ENCODE peak calls at places on chromosomes 5 and 9, in ten cellular contexts. W, N, E, F, U, G, C, J, T and M are unnamed samples.

GRCh38 chr5:68562308-68562707 is 346.8 kb downstream of the PIK3R1 start:
- DNase-seq in W (no peak), N (peak), E (peak), F (no peak), U (no peak), G (peak), C (no peak), J (peak), T (no peak), M (no peak)

GRCh38 chr5:9207820-9208418 is 338.0 kb downstream of the SEMA5A start:
- DNase-seq in W (no peak), N (no peak), E (peak), F (no peak), U (no peak), G (no peak), C (no peak), J (no peak), T (no peak), M (peak)

GRCh38 chr5:143131983-143132382 is 271.5 kb downstream of the NR3C1 start:
- DNase-seq in W (no peak), N (no peak), E (no peak), F (no peak), U (no peak), G (no peak), C (no peak), J (no peak), T (no peak), M (no peak)

GRCh38 chr5:172455511-172456061 is 1.3 kb upstream of the SH3PXD2B start:
- DNase-seq in W (no peak), N (no peak), E (no peak), F (peak), U (peak), G (no peak), C (no peak), J (peak), T (no peak), M (no peak)

GRCh38 chr5:106312360-106312759 is 1358.4 kb downstream of the EFNA5 start:
- DNase-seq in W (no peak), N (no peak), E (no peak), F (no peak), U (peak), G (no peak), C (no peak), J (peak), T (no peak), M (no peak)

GRCh38 chr9:95570646-95571045 is 53.9 kb upstream of the PTCH1 start:
- DNase-seq in W (no peak), N (no peak), E (no peak), F (no peak), U (no peak), G (no peak), C (no peak), J (no peak), T (no peak), M (no peak)

GRCh38 chr5:112475747-112476435 is 56.8 kb upstream of the EPB41L4A start:
- DNase-seq in W (no peak), N (no peak), E (no peak), F (no peak), U (no peak), G (no peak), C (no peak), J (peak), T (no peak), M (no peak)

GRCh38 chr5:1032551-1033027 is 24.0 kb downstream of the NKD2 start:
- DNase-seq in W (no peak), N (no peak), E (no peak), F (peak), U (no peak), G (no peak), C (no peak), J (no peak), T (no peak), M (no peak)

GRCh38 chr9:127923771-127924170 is 6.8 kb downstream of the PIP5KL1 start:
- DNase-seq in W (no peak), N (no peak), E (no peak), F (no peak), U (no peak), G (peak), C (no peak), J (no peak), T (no peak), M (no peak)

GRCh38 chr9:81244631-81245030 is 444.7 kb downstream of the TLE1 start:
- DNase-seq in W (no peak), N (no peak), E (no peak), F (no peak), U (no peak), G (no peak), C (no peak), J (no peak), T (no peak), M (no peak)

GRCh38 chr9:2120926-2121689 is 106.0 kb downstream of the SMARCA2 start:
- DNase-seq in W (no peak), N (no peak), E (no peak), F (no peak), U (no peak), G (no peak), C (no peak), J (no peak), T (no peak), M (no peak)

GRCh38 chr9:134061688-134062371 is 6.0 kb downstream of the BRD3 start:
- DNase-seq in W (no peak), N (peak), E (peak), F (peak), U (no peak), G (no peak), C (no peak), J (no peak), T (no peak), M (no peak)

GRCh38 chr5:74143724-74144330 is 496.7 kb downstream of the ENC1 start:
- DNase-seq in W (no peak), N (no peak), E (no peak), F (no peak), U (no peak), G (no peak), C (no peak), J (no peak), T (no peak), M (no peak)

GRCh38 chr5:96058084-96058483 is 96.4 kb upstream of the ELL2 start:
- DNase-seq in W (no peak), N (no peak), E (no peak), F (no peak), U (no peak), G (no peak), C (no peak), J (no peak), T (no peak), M (no peak)

GRCh38 chr5:154850255-154851062 is at the start of gene FAXDC2:
- DNase-seq in W (peak), N (no peak), E (no peak), F (peak), U (peak), G (peak), C (no peak), J (no peak), T (no peak), M (no peak)

GRCh38 chr9:79617395-79617794 is 45.6 kb downstream of the TLE4 start:
- DNase-seq in W (no peak), N (no peak), E (no peak), F (no peak), U (peak), G (no peak), C (no peak), J (no peak), T (no peak), M (no peak)